ENCODE peak calls at places on chromosomes 3 and 15, in eight cellular contexts. R is fibroblast of pulmonary artery, K is coronary artery, I is iPS DF 6.9, N is lung, P is heart left ventricle, T is GM23248, B is mucosa of descending colon. S is an unnamed sample.

GRCh38 chr15:29921130-29921601 is 98.9 kb upstream of the TJP1 start:
- DNase-seq in R (no peak), K (no peak), I (peak; percentile 47), N (no peak), P (no peak), T (no peak), B (no peak), S (no peak)

GRCh38 chr3:163058190-163058854 is 1561.7 kb downstream of the OTOL1 start:
- DNase-seq in R (peak; percentile 35), K (no peak), I (no peak), N (no peak), P (no peak), T (peak; percentile 23), B (no peak), S (no peak)

GRCh38 chr3:30692498-30693130 is 86.2 kb downstream of the TGFBR2 start:
- DNase-seq in R (no peak), K (no peak), I (no peak), N (no peak), P (no peak), T (no peak), B (no peak), S (no peak)

GRCh38 chr3:132432639-132433038 is 15.3 kb downstream of the DNAJC13 start:
- DNase-seq in R (peak; percentile 77), K (no peak), I (no peak), N (no peak), P (no peak), T (peak; percentile 77), B (no peak), S (peak; percentile 91)

GRCh38 chr15:55633731-55634130 is 45.6 kb upstream of the PYGO1 start:
- DNase-seq in R (no peak), K (no peak), I (no peak), N (no peak), P (no peak), T (no peak), B (no peak), S (no peak)

GRCh38 chr3:118955914-118956556 is 78.6 kb downstream of the IGSF11 start:
- DNase-seq in R (no peak), K (no peak), I (no peak), N (no peak), P (no peak), T (no peak), B (no peak), S (no peak)

GRCh38 chr3:149547954-149548728 is 73.6 kb downstream of the TM4SF4 start:
- DNase-seq in R (peak; percentile 92), K (no peak), I (no peak), N (peak; percentile 68), P (peak; percentile 34), T (peak; percentile 94), B (no peak), S (peak; percentile 86)

GRCh38 chr3:147390589-147391569 is 15.5 kb downstream of the ZIC4 start:
- DNase-seq in R (no peak), K (peak; percentile 41), I (no peak), N (no peak), P (no peak), T (no peak), B (no peak), S (peak; percentile 58)

GRCh38 chr3:17639765-17640164 is 102.7 kb downstream of the TBC1D5 start:
- DNase-seq in R (peak; percentile 96), K (no peak), I (no peak), N (peak; percentile 30), P (no peak), T (peak; percentile 94), B (no peak), S (peak; percentile 89)

GRCh38 chr3:53171827-53172505 is 11.0 kb downstream of the PRKCD start:
- DNase-seq in R (no peak), K (no peak), I (no peak), N (no peak), P (no peak), T (no peak), B (no peak), S (no peak)

GRCh38 chr3:195542261-195542660 is 864 bp downstream of the PPP1R2 start:
- DNase-seq in R (no peak), K (no peak), I (no peak), N (no peak), P (no peak), T (peak; percentile 36), B (no peak), S (peak; percentile 16)

GRCh38 chr3:195539479-195539878 is 3.6 kb downstream of the PPP1R2 start:
- DNase-seq in R (no peak), K (no peak), I (no peak), N (no peak), P (no peak), T (no peak), B (no peak), S (no peak)

GRCh38 chr3:195540031-195540430 is 3.1 kb downstream of the PPP1R2 start:
- DNase-seq in R (no peak), K (no peak), I (no peak), N (no peak), P (no peak), T (no peak), B (no peak), S (no peak)

GRCh38 chr3:195542691-195543641 is at the start of gene PPP1R2:
- DNase-seq in R (peak; percentile 92), K (peak; percentile 93), I (peak; percentile 61), N (peak; percentile 88), P (peak; percentile 93), T (peak; percentile 98), B (peak; percentile 95), S (peak; percentile 93)

GRCh38 chr3:195540526-195540925 is 2.6 kb downstream of the PPP1R2 start:
- DNase-seq in R (no peak), K (no peak), I (no peak), N (no peak), P (no peak), T (no peak), B (no peak), S (no peak)
- H3K4me3 ChIP-seq in R (no peak overlapping the region), K (no peak overlapping the region), I (no peak overlapping the region), N (no peak overlapping the region), P (peak overlapping the region; percentile 98), T (no peak overlapping the region), B (no peak overlapping the region), S (no peak overlapping the region)

DNA sequence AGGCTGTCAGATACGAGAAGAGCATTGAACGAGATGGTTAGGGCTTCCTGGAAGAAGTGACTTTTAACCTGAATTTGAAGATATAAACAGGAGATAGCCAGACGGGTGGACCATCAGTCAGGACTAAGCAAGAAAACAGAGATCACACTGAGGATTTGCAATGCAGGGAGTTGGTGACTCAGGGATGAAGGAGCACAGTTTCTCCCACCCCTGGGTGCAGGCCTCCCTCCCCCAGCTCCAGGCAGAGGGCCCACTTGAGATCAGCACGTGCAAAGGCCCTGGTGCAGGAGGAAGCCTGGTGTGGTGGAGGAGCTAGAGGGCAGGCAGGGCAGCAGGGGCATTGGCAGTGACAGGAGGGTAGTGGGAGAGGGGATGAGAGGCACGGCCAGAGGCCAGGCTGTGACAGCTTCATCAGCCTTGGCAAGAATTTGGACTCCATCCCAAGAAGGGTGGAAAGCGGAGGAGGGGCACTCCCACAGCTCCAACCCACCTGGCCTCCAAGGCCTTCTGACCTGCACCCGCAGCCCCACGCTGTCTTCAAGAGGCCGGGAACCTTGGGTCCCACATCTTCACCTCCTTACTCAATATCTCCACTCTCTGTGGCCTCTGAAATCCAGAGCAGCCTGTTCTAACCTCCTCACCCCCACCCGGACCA is 8.7 kb upstream of the PCSK6 start:
- DNase-seq in R (no peak), K (no peak), I (no peak), N (no peak), P (no peak), T (no peak), B (peak; percentile 41), S (no peak)
- H3K4me3 ChIP-seq in R (no peak overlapping the region), K (no peak overlapping the region), I (no peak overlapping the region), N (no peak overlapping the region), P (no peak overlapping the region), T (no peak overlapping the region), B (no peak overlapping the region), S (no peak overlapping the region)

DNA sequence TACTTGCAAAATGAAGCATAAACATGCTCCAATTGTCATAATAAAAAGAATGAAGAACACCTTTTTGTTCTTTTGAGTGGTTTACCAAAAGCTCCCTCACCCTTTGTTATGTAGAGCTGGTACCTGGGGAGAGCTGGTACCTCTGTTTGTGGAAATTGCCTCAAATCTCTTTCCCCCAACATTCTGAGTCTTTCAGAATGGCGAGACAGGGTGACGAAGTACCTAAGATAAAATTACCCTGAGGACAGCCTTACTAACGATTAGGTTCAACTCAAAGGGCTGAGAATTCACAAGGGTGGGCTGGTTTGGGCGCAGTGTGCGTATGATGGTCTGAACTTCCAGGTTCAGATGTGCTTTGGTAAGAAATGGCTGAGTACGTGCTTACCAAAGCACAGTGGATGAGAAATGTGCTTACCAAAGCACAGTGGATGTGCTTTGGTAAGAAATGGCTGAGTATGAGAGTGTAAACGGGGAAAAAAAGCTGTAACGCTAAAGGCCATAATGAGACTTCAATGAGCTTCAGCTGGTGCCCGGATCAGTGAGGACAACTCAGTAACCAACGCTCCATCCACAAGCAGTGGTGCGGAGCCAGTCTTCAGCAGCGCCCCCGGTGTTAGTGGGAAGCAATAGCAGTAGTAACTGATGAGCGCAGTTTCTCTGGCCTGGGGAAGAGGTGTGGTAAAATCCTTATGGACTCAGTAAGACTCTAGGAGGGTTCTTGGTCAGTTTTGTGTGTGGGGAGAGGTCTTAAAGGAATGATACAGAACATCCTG is 72.3 kb upstream of the LRIG1 start:
- DNase-seq in R (no peak), K (no peak), I (peak; percentile 82), N (no peak), P (no peak), T (no peak), B (no peak), S (no peak)
- H3K4me3 ChIP-seq in R (no peak overlapping the region), K (no peak overlapping the region), I (no peak overlapping the region), N (no peak overlapping the region), P (no peak overlapping the region), T (no peak overlapping the region), B (no peak overlapping the region), S (no peak overlapping the region)

DNA sequence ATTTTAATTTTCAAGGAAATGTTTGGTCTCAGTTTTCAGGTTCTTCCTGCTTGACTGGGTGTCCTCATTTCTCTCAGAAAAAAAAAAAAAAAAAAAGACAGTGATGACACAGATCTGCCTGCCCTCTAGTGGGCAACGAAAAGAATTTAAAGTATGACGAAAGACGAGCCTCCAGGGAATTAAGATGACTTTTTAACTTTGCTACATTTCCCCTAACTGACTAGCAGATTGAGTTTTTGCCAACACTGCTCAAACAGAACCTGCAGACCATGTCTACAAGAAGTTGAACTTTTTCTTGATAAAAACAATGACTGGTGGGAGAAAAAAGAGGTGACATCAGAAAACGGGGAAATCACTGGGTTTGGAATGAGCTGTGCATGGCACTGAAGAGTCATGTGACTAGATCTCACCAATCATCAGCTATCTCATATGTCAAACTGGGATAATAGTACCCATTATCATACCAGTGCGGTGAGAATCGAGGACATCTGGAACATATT is 40.8 kb downstream of the EOMES start:
- DNase-seq in R (peak; percentile 89), K (no peak), I (peak; percentile 37), N (no peak), P (no peak), T (peak; percentile 91), B (no peak), S (peak; percentile 92)
- H3K4me3 ChIP-seq in R (peak overlapping the region; percentile 25), K (peak overlapping the region; percentile 7), I (no peak overlapping the region), N (no peak overlapping the region), P (no peak overlapping the region), T (peak overlapping the region; percentile 35), B (no peak overlapping the region), S (peak overlapping the region; percentile 21)

GRCh38 chr15:68430471-68431036 is 1.4 kb downstream of the ITGA11 start:
- DNase-seq in R (no peak), K (no peak), I (no peak), N (no peak), P (no peak), T (peak; percentile 28), B (no peak), S (no peak)
- H3K4me3 ChIP-seq in R (peak overlapping the region; percentile 71), K (peak overlapping the region; percentile 71), I (no peak overlapping the region), N (no peak overlapping the region), P (peak overlapping the region; percentile 59), T (peak overlapping the region; percentile 94), B (no peak overlapping the region), S (peak overlapping the region; percentile 64)

GRCh38 chr15:88624156-88624970 is 3.2 kb downstream of the AEN start:
- DNase-seq in R (peak; percentile 72), K (no peak), I (no peak), N (no peak), P (no peak), T (peak; percentile 66), B (peak; percentile 21), S (peak; percentile 68)
- H3K4me3 ChIP-seq in R (no peak overlapping the region), K (peak overlapping the region; percentile 27), I (no peak overlapping the region), N (no peak overlapping the region), P (peak overlapping the region; percentile 38), T (peak overlapping the region; percentile 61), B (no peak overlapping the region), S (no peak overlapping the region)

S was measured in choroid plexus epithelial cell.